ENCODE peak calls at places on chromosomes 2 and 18, in ten cellular contexts. P, N, O, X, W, S, K, H, U and A are unnamed samples.

GRCh38 chr18:32287249-32287648 is 97.4 kb downstream of the MEP1B start:
- DNase-seq in U (no peak), N (no peak), W (peak; percentile 90), H (no peak), K (peak; percentile 12), P (no peak), X (peak; percentile 1), O (no peak), S (no peak), A (no peak)

GRCh38 chr18:23209031-23209430 is 73.7 kb downstream of the CABLES1 start:
- DNase-seq in X (peak; percentile 32), W (no peak), H (no peak), K (peak; percentile 28), P (no peak), U (no peak), O (no peak), S (no peak), N (no peak), A (no peak)

GRCh38 chr2:10883880-10884529 is 27.7 kb upstream of the KCNF1 start:
- DNase-seq in K (no peak), S (no peak), H (no peak), O (no peak), N (no peak), P (no peak), W (no peak), U (no peak), X (no peak), A (no peak)

GRCh38 chr2:239376351-239376750 is 24.5 kb downstream of the HDAC4 start:
- DNase-seq in O (no peak), P (peak; percentile 14), S (no peak), H (no peak), U (no peak), N (peak; percentile 87), X (no peak), K (no peak), W (peak; percentile 57), A (no peak)

GRCh38 chr18:50091495-50092249 is 103.3 kb downstream of the MYO5B start:
- DNase-seq in W (no peak), X (no peak), O (no peak), N (no peak), U (no peak), S (no peak), H (no peak), K (no peak), P (no peak), A (peak; percentile 76)

GRCh38 chr2:142946941-142947340 is 69.5 kb downstream of the KYNU start:
- DNase-seq in S (no peak), P (no peak), U (no peak), O (no peak), W (no peak), K (peak; percentile 64), H (no peak), X (peak; percentile 42), N (no peak), A (no peak)

GRCh38 chr2:167157523-167157922 is 269.2 kb downstream of the XIRP2 start:
- DNase-seq in H (no peak), O (no peak), X (no peak), N (no peak), U (no peak), S (no peak), W (no peak), K (no peak), P (no peak), A (no peak)

GRCh38 chr18:48813833-48814489 is 136.8 kb downstream of the SMAD7 start:
- DNase-seq in W (peak; percentile 41), S (peak; percentile 28), H (no peak), P (peak; percentile 44), U (no peak), K (no peak), O (no peak), N (peak; percentile 43), X (peak; percentile 42), A (no peak)

GRCh38 chr2:156110890-156111289 is 221.6 kb downstream of the NR4A2 start:
- DNase-seq in O (peak; percentile 56), H (peak; percentile 22), X (no peak), N (no peak), P (no peak), K (peak; percentile 3), U (no peak), W (no peak), S (no peak), A (no peak)

GRCh38 chr18:57891707-57892391 is 88.7 kb upstream of the ATP8B1 start:
- DNase-seq in H (no peak), X (no peak), O (no peak), U (no peak), P (no peak), K (peak; percentile 45), S (no peak), N (no peak), W (no peak), A (no peak)

GRCh38 chr2:37326285-37326684 is 1.7 kb upstream of the PRKD3 start:
- DNase-seq in X (peak; percentile 92), P (peak; percentile 48), O (no peak), W (no peak), K (peak; percentile 86), N (no peak), H (peak; percentile 81), U (no peak), S (no peak), A (peak; percentile 67)